ENCODE peak calls at places on chromosomes 7 and 10, in seven cellular contexts. Q is choroid plexus epithelial cell, I is PC-9, U is GM20000, K is tibial artery, P is HFF-Myc, L is WTC11. M is an unnamed sample.

GRCh38 chr10:112565434-112566053 is 118.5 kb downstream of the VTI1A start:
- DNase-seq in Q (peak; percentile 89), I (peak; percentile 56), K (no peak), L (peak; percentile 28), P (peak; percentile 52), U (peak; percentile 27), M (no peak)

GRCh38 chr10:2908851-2909630 is 158.3 kb upstream of the PFKP start:
- DNase-seq in Q (no peak), L (no peak), I (no peak), U (no peak), K (no peak), P (no peak), M (no peak)

GRCh38 chr10:101060036-101060950 is 1.5 kb upstream of the KAZALD1 start:
- DNase-seq in U (peak; percentile 89), L (peak; percentile 90), Q (peak; percentile 95), I (peak; percentile 85), K (peak; percentile 97), P (peak; percentile 88), M (no peak)

GRCh38 chr7:99021941-99022560 is 121.9 kb downstream of the SMURF1 start:
- DNase-seq in Q (peak; percentile 18), P (no peak), K (peak; percentile 51), L (no peak), U (no peak), I (no peak), M (no peak)

GRCh38 chr7:41978858-41979257 is 258.2 kb downstream of the GLI3 start:
- DNase-seq in U (no peak), P (no peak), K (no peak), I (no peak), Q (no peak), L (no peak), M (no peak)

GRCh38 chr10:62584726-62585125 is 210.6 kb downstream of the ZNF365 start:
- DNase-seq in I (no peak), Q (peak; percentile 41), P (no peak), L (no peak), K (no peak), U (no peak), M (no peak)

GRCh38 chr7:73899731-73900142 is 38.8 kb downstream of the TMEM270 start:
- DNase-seq in L (no peak), P (peak; percentile 91), I (peak; percentile 63), K (peak; percentile 97), U (no peak), Q (no peak), M (peak; percentile 90)

GRCh38 chr7:138917771-138918170 is 63.4 kb downstream of the KIAA1549 start:
- DNase-seq in K (no peak), I (no peak), Q (no peak), P (no peak), U (no peak), L (no peak), M (no peak)

GRCh38 chr7:18570890-18571478 is 75.4 kb downstream of the HDAC9 start:
- DNase-seq in U (no peak), Q (peak; percentile 77), K (no peak), L (no peak), I (peak; percentile 63), P (peak; percentile 15), M (no peak)

GRCh38 chr7:42237891-42238531 is 1.0 kb upstream of the GLI3 start:
- DNase-seq in P (no peak), L (peak; percentile 79), U (no peak), K (peak; percentile 90), Q (peak; percentile 70), I (no peak), M (no peak)

GRCh38 chr7:157780721-157781120 is 443.9 kb downstream of the DNAJB6 start:
- DNase-seq in P (no peak), Q (no peak), L (no peak), K (no peak), U (no peak), I (no peak), M (no peak)

GRCh38 chr7:152674860-152675760 is 831 bp downstream of the XRCC2 start:
- DNase-seq in K (no peak), U (peak; percentile 28), Q (no peak), L (no peak), P (peak; percentile 31), I (no peak), M (no peak)

GRCh38 chr10:113463777-113464176 is 89.1 kb upstream of the HABP2 start:
- DNase-seq in Q (peak; percentile 62), L (no peak), P (no peak), U (no peak), K (no peak), I (no peak), M (peak; percentile 58)

GRCh38 chr7:157715938-157716280 is 379.1 kb downstream of the DNAJB6 start:
- DNase-seq in P (no peak), Q (no peak), U (no peak), L (no peak), I (no peak), K (peak; percentile 20), M (no peak)

GRCh38 chr7:105488219-105488571 is 33.9 kb downstream of the PUS7 start:
- DNase-seq in I (no peak), P (no peak), Q (no peak), U (no peak), L (no peak), K (no peak), M (no peak)

GRCh38 chr7:105489409-105489808 is 32.7 kb downstream of the PUS7 start:
- DNase-seq in K (no peak), I (no peak), U (no peak), L (no peak), Q (no peak), P (no peak), M (no peak)

GRCh38 chr7:105493196-105493927 is 28.7 kb downstream of the PUS7 start:
- DNase-seq in Q (no peak), L (no peak), U (no peak), P (no peak), I (no peak), K (no peak), M (no peak)

GRCh38 chr7:105487559-105488218 is 34.4 kb downstream of the PUS7 start:
- DNase-seq in I (no peak), L (no peak), U (peak; percentile 29), P (peak; percentile 54), Q (peak; percentile 88), K (no peak), M (peak; percentile 69)
- TF ChIP-seq CTCF in I (peak; percentile 46), L (no peak), U (no peak), P (peak; percentile 21), Q (peak; percentile 58), K (no peak), M (peak; percentile 51)

DNA sequence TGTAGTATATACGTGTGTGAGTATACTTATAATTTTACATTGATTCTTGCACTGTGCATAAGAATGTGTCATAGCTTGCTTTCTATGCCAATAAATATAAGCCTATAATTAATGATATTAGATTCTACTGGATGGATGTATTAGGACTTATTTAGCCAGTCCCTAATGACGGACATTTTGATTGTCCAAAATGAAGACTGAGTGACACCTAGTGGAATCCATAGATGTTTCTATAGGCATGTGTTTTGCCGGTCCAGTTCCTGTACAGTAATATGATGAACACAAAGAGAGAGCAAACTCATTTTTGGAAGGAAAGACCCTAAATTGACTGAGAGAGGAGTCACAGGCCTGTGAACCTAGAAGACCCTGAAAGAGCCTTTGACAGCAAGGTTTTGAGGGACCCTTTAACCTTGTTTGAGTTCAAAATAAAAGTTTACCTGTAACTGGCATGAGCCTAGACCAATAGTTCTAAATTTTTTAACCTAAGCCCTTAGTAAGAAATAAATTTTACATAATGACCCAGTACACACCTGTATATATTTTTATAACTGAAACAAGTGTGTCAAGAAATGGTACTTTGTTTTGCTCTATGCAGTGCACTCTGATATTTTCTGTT is 42.4 kb upstream of the AGBL3 start:
- DNase-seq in L (no peak), I (no peak), K (no peak), P (no peak), U (peak; percentile 66), Q (peak; percentile 68), M (no peak)
- TF ChIP-seq CTCF in L (no peak), I (peak; percentile 72), K (peak; percentile 16), P (peak; percentile 3), U (no peak), Q (peak; percentile 38), M (no peak)

GRCh38 chr7:50679218-50680007 is 103.3 kb downstream of the GRB10 start:
- DNase-seq in L (no peak), K (no peak), P (peak; percentile 49), Q (peak; percentile 70), U (peak; percentile 47), I (peak; percentile 59), M (no peak)
- TF ChIP-seq CTCF in L (no peak), K (peak; percentile 50), P (peak; percentile 21), Q (peak; percentile 51), U (no peak), I (peak; percentile 74), M (peak; percentile 16)

DNA sequence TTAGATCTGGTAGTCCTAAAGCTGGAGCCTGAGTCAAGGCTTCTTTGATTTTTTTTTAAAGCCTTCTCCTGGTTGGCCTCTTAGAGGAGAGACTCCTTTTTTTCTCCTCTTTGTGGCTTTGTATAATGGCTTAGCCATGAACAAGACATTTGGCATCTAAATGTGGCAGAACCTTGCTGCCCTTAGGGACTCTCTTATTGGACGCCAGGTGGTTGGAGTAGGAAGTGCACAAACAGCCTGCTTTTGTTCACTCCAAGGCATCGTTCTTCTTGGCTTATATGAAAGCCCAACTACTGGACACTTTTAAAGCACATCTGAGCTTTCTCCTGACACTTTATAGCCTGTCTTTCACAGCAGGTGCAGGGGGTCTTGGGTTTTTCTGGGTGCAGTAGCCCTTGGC is 25.0 kb downstream of the ZPBP start:
- DNase-seq in P (no peak), K (no peak), L (no peak), I (no peak), Q (no peak), U (no peak), M (no peak)
- TF ChIP-seq CTCF in P (no peak), K (no peak), L (no peak), I (peak; percentile 49), Q (no peak), U (no peak), M (no peak)

GRCh38 chr7:31853380-31853779 is 166.4 kb downstream of the PPP1R17 start:
- DNase-seq in U (no peak), K (no peak), P (no peak), Q (no peak), I (no peak), L (no peak), M (no peak)
- TF ChIP-seq CTCF in U (no peak), K (no peak), P (no peak), Q (no peak), I (no peak), L (no peak), M (no peak)